ENCODE peak calls at places on chromosomes 11 and 22, in six cellular contexts. X is activated T-helper 1 cell treated with anti-CD3 and anti-CD28 coated beads, Interleukin-12 subunit alpha, Interleukin-12 subunit beta, Interleukin-2, Interleukin-4 antibody, amounts not matched to agents 30 ng/mL and 10 ng/mL and 1 ng/mL, durations not matched to agents 14 hours and 24 hours and 36 hours; Q is colonic mucosa; B is hypothalamus; K is GM18507; A is left ventricle myocardium inferior. G is an unnamed sample.

GRCh38 chr11:31645747-31646146 is 136.2 kb downstream of the ELP4 start:
- DNase-seq in X (no peak), Q (no peak), B (no peak), K (no peak), A (no peak), G (peak; percentile 5)

GRCh38 chr11:65032216-65032615 is 5.0 kb downstream of the SNX15 start:
- DNase-seq in X (no peak), Q (no peak), B (no peak), K (no peak), A (no peak), G (no peak)

GRCh38 chr11:20762980-20763379 is 93.6 kb downstream of the NELL1 start:
- DNase-seq in X (no peak), Q (no peak), B (no peak), K (no peak), A (no peak), G (no peak)

GRCh38 chr22:39654959-39655579 is 84.5 kb downstream of the CACNA1I start:
- DNase-seq in X (no peak), Q (no peak), B (no peak), K (no peak), A (no peak), G (no peak)

GRCh38 chr11:10032991-10033390 is 261.0 kb downstream of the SBF2 start:
- DNase-seq in X (no peak), Q (no peak), B (no peak), K (no peak), A (no peak), G (no peak)

GRCh38 chr11:69109101-69109500 is 46.6 kb upstream of the SMIM38 start:
- DNase-seq in X (no peak), Q (no peak), B (no peak), K (no peak), A (no peak), G (no peak)

GRCh38 chr11:93547028-93547427 is 3.8 kb upstream of the SMCO4 start:
- DNase-seq in X (no peak), Q (no peak), B (no peak), K (no peak), A (no peak), G (no peak)

GRCh38 chr11:67548555-67549110 is 25.4 kb upstream of the CABP2 start:
- DNase-seq in X (no peak), Q (no peak), B (no peak), K (no peak), A (no peak), G (no peak)

GRCh38 chr22:25806579-25806978 is 64.6 kb downstream of the MYO18B start:
- DNase-seq in X (no peak), Q (no peak), B (no peak), K (no peak), A (no peak), G (no peak)

GRCh38 chr11:76588455-76589325 is 81.9 kb downstream of the LRRC32 start:
- DNase-seq in X (peak; percentile 43), Q (peak; percentile 62), B (no peak), K (no peak), A (peak; percentile 74), G (no peak)

GRCh38 chr11:117716652-117717440 is 80.2 kb downstream of the DSCAML1 start:
- DNase-seq in X (no peak), Q (no peak), B (no peak), K (no peak), A (no peak), G (no peak)

GRCh38 chr11:65869643-65870306 is 2.8 kb downstream of the EFEMP2 start:
- DNase-seq in X (no peak), Q (no peak), B (no peak), K (no peak), A (peak; percentile 15), G (no peak)

GRCh38 chr11:69874178-69874983 is 55.2 kb upstream of the FGF3 start:
- DNase-seq in X (no peak), Q (no peak), B (no peak), K (no peak), A (no peak), G (no peak)

GRCh38 chr22:26134654-26135330 is 34.5 kb upstream of the SEZ6L start:
- DNase-seq in X (no peak), Q (no peak), B (no peak), K (no peak), A (no peak), G (no peak)

GRCh38 chr22:33477131-33478111 is 419.2 kb upstream of the SYN3 start:
- DNase-seq in X (no peak), Q (no peak), B (no peak), K (no peak), A (no peak), G (no peak)

GRCh38 chr11:114987171-114987760 is 308.9 kb downstream of the NXPE2 start:
- DNase-seq in X (no peak), Q (no peak), B (no peak), K (no peak), A (no peak), G (no peak)

GRCh38 chr22:19991395-19991644 is 25.3 kb downstream of the ARVCF start:
- DNase-seq in X (no peak), Q (no peak), B (no peak), K (no peak), A (no peak), G (no peak)

GRCh38 chr22:44661070-44661469 is 40.9 kb upstream of the PRR5 start:
- DNase-seq in X (no peak), Q (no peak), B (no peak), K (no peak), A (no peak), G (no peak)